ENCODE peak calls at places on chromosomes 13 and 19, in six cellular contexts. P is stimulated activated CD8-positive, alpha-beta memory T cell treated with anti-CD3 and anti-CD28 coated beads, Interleukin-15, amount 100 ng/mL, for 1 hour; I is NCI-H1092 treated with DMSO at 0.1 percent for 48 hours; X is activated CD4-positive, alpha-beta T cell treated with anti-CD3 and anti-CD28 coated beads for 36 hours; Y is activated naive CD4-positive, alpha-beta T cell treated with anti-CD3 and anti-CD28 coated beads for 36 hours; L is Caki2. J is an unnamed sample.

GRCh38 chr13:52827839-52828238 is 20.6 kb downstream of the PCDH8 start:
- DNase-seq in X (no peak), L (no peak), Y (no peak), I (peak; percentile 81), P (no peak), J (no peak)

GRCh38 chr19:10620786-10621185 is 4.6 kb upstream of the SLC44A2 start:
- DNase-seq in I (no peak), Y (no peak), P (no peak), L (no peak), X (no peak), J (no peak)

GRCh38 chr19:38849746-38850230 is at the start of gene HNRNPL:
- DNase-seq in I (no peak), Y (peak; percentile 100), X (peak; percentile 99), L (no peak), P (no peak), J (no peak)

GRCh38 chr19:43572172-43572588 is 3.1 kb downstream of the XRCC1 start:
- DNase-seq in L (peak; percentile 84), I (peak; percentile 7), X (no peak), P (no peak), Y (no peak), J (peak; percentile 57)

GRCh38 chr13:113665582-113666323 is 1.3 kb upstream of the GRK1 start:
- DNase-seq in L (no peak), P (no peak), X (peak; percentile 2), I (no peak), Y (peak; percentile 2), J (no peak)

GRCh38 chr19:45947926-45948325 is 25.7 kb downstream of the NOVA2 start:
- DNase-seq in I (no peak), X (no peak), Y (no peak), P (no peak), L (no peak), J (no peak)

GRCh38 chr19:46546194-46546896 is 50.7 kb upstream of the PNMA8B start:
- DNase-seq in L (peak; percentile 66), X (no peak), P (no peak), I (no peak), Y (peak; percentile 66), J (no peak)

GRCh38 chr19:48686103-48686502 is 9.7 kb upstream of the FUT2 start:
- DNase-seq in L (no peak), X (no peak), Y (no peak), I (no peak), P (no peak), J (no peak)

GRCh38 chr13:36848228-36848982 is 29.4 kb downstream of the RFXAP start:
- DNase-seq in P (no peak), X (peak; percentile 50), L (no peak), I (no peak), Y (peak; percentile 12), J (peak; percentile 28)

J was measured in NCI-H2081.